ENCODE peak calls at places on chromosomes 1 and 21, in seven cellular contexts. One of them, this sample, is unnamed.

GRCh38 chr1:209586341-209586740 is 2.8 kb downstream of the CAMK1G start:
- DNase-seq in A549: no peak
- DNase-seq in right lobe of liver: no peak
- DNase-seq in CD8-positive, alpha-beta memory T cell: no peak
- DNase-seq in uterus: no peak
- DNase-seq in OCI-LY7: no peak
- DNase-seq in CD8-positive, alpha-beta T cell: no peak
- DNase-seq in this sample: no peak

GRCh38 chr1:240999826-241000225 is 357.2 kb downstream of the RGS7 start:
- DNase-seq in right lobe of liver: no peak
- DNase-seq in A549: no peak
- DNase-seq in uterus: no peak
- DNase-seq in CD8-positive, alpha-beta memory T cell: no peak
- DNase-seq in OCI-LY7: no peak
- DNase-seq in CD8-positive, alpha-beta T cell: no peak
- DNase-seq in this sample: no peak

GRCh38 chr1:162177126-162177525 is 107.6 kb downstream of the NOS1AP start:
- DNase-seq in uterus: no peak
- DNase-seq in right lobe of liver: no peak
- DNase-seq in CD8-positive, alpha-beta memory T cell: no peak
- DNase-seq in CD8-positive, alpha-beta T cell: no peak
- DNase-seq in OCI-LY7: no peak
- DNase-seq in A549: no peak
- DNase-seq in this sample: peak; percentile 11

GRCh38 chr1:236535656-236536293 is 12.0 kb downstream of the LGALS8 start:
- DNase-seq in uterus: no peak
- DNase-seq in A549: no peak
- DNase-seq in right lobe of liver: peak; percentile 63
- DNase-seq in CD8-positive, alpha-beta T cell: no peak
- DNase-seq in CD8-positive, alpha-beta memory T cell: no peak
- DNase-seq in OCI-LY7: no peak
- DNase-seq in this sample: no peak

GRCh38 chr1:47934243-47934805 is 62.9 kb downstream of the TRABD2B start:
- DNase-seq in CD8-positive, alpha-beta memory T cell: no peak
- DNase-seq in CD8-positive, alpha-beta T cell: no peak
- DNase-seq in A549: no peak
- DNase-seq in uterus: peak; percentile 66
- DNase-seq in OCI-LY7: no peak
- DNase-seq in right lobe of liver: peak; percentile 73
- DNase-seq in this sample: no peak

GRCh38 chr21:24045373-24045772 is 1561.9 kb downstream of the MRPL39 start:
- DNase-seq in CD8-positive, alpha-beta memory T cell: no peak
- DNase-seq in CD8-positive, alpha-beta T cell: no peak
- DNase-seq in A549: no peak
- DNase-seq in right lobe of liver: no peak
- DNase-seq in OCI-LY7: no peak
- DNase-seq in uterus: no peak
- DNase-seq in this sample: no peak

GRCh38 chr1:201890223-201890622 is 1.5 kb downstream of the SHISA4 start:
- DNase-seq in right lobe of liver: no peak
- DNase-seq in CD8-positive, alpha-beta T cell: no peak
- DNase-seq in OCI-LY7: no peak
- DNase-seq in CD8-positive, alpha-beta memory T cell: no peak
- DNase-seq in uterus: no peak
- DNase-seq in A549: no peak
- DNase-seq in this sample: no peak

GRCh38 chr21:30058928-30059327 is 107.7 kb downstream of the CLDN17 start:
- DNase-seq in CD8-positive, alpha-beta T cell: no peak
- DNase-seq in uterus: no peak
- DNase-seq in CD8-positive, alpha-beta memory T cell: no peak
- DNase-seq in right lobe of liver: no peak
- DNase-seq in OCI-LY7: no peak
- DNase-seq in A549: no peak
- DNase-seq in this sample: no peak

GRCh38 chr1:119327436-119328155 is 41.0 kb upstream of the HAO2 start:
- DNase-seq in CD8-positive, alpha-beta memory T cell: no peak
- DNase-seq in right lobe of liver: peak; percentile 70
- DNase-seq in OCI-LY7: no peak
- DNase-seq in A549: no peak
- DNase-seq in uterus: peak; percentile 78
- DNase-seq in CD8-positive, alpha-beta T cell: no peak
- DNase-seq in this sample: peak; percentile 24

GRCh38 chr1:114208106-114208505 is 54.4 kb upstream of the SYT6 start:
- DNase-seq in uterus: no peak
- DNase-seq in OCI-LY7: no peak
- DNase-seq in CD8-positive, alpha-beta T cell: no peak
- DNase-seq in right lobe of liver: no peak
- DNase-seq in CD8-positive, alpha-beta memory T cell: no peak
- DNase-seq in A549: no peak
- DNase-seq in this sample: no peak

GRCh38 chr1:233269656-233270055 is 25.9 kb downstream of the PCNX2 start:
- DNase-seq in OCI-LY7: no peak
- DNase-seq in CD8-positive, alpha-beta T cell: no peak
- DNase-seq in uterus: no peak
- DNase-seq in A549: no peak
- DNase-seq in CD8-positive, alpha-beta memory T cell: no peak
- DNase-seq in right lobe of liver: no peak
- DNase-seq in this sample: no peak

GRCh38 chr1:62288669-62289068 is 30.6 kb downstream of the KANK4 start:
- DNase-seq in right lobe of liver: no peak
- DNase-seq in OCI-LY7: no peak
- DNase-seq in A549: no peak
- DNase-seq in CD8-positive, alpha-beta memory T cell: no peak
- DNase-seq in CD8-positive, alpha-beta T cell: no peak
- DNase-seq in uterus: no peak
- DNase-seq in this sample: no peak

GRCh38 chr1:149986486-149987296 is 23.8 kb downstream of the OTUD7B start:
- DNase-seq in A549: no peak
- DNase-seq in right lobe of liver: no peak
- DNase-seq in OCI-LY7: no peak
- DNase-seq in CD8-positive, alpha-beta memory T cell: no peak
- DNase-seq in uterus: no peak
- DNase-seq in CD8-positive, alpha-beta T cell: no peak
- DNase-seq in this sample: no peak

GRCh38 chr1:48203287-48203900 is 19.1 kb upstream of the SLC5A9 start:
- DNase-seq in uterus: no peak
- DNase-seq in OCI-LY7: peak; percentile 39
- DNase-seq in CD8-positive, alpha-beta T cell: no peak
- DNase-seq in right lobe of liver: no peak
- DNase-seq in CD8-positive, alpha-beta memory T cell: no peak
- DNase-seq in A549: peak; percentile 20
- DNase-seq in this sample: peak; percentile 5

GRCh38 chr1:200372095-200372884 is 37.5 kb downstream of the ZNF281 start:
- DNase-seq in CD8-positive, alpha-beta T cell: no peak
- DNase-seq in right lobe of liver: no peak
- DNase-seq in CD8-positive, alpha-beta memory T cell: no peak
- DNase-seq in uterus: no peak
- DNase-seq in OCI-LY7: no peak
- DNase-seq in A549: peak; percentile 95
- DNase-seq in this sample: no peak

GRCh38 chr1:168465942-168466702 is 77.7 kb downstream of the XCL2 start:
- DNase-seq in CD8-positive, alpha-beta memory T cell: peak; percentile 48
- DNase-seq in CD8-positive, alpha-beta T cell: peak; percentile 45
- DNase-seq in OCI-LY7: no peak
- DNase-seq in A549: no peak
- DNase-seq in right lobe of liver: no peak
- DNase-seq in uterus: peak; percentile 55
- DNase-seq in this sample: peak; percentile 67

DNA sequence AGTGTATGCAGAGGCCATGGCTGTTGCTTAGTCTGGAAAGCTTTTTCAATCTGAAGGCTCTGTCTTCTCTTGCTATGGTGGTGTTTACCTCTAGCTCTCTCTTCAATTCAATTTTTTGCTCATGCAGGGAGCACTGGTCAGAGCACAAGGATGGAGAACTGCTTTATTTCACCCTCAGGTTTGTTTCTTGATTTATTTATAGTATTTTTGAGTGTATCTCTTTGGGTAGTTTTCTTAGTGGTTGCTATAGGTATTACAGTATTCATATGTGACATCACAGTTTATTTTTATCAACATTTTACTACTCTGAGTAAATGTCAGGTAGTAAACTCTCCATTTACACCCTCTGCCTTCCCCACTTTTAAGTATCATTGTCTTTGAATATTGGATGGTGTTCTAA is 147.9 kb downstream of the RASAL2 start:
- DNase-seq in CD8-positive, alpha-beta memory T cell: no peak
- DNase-seq in A549: no peak
- DNase-seq in OCI-LY7: no peak
- DNase-seq in CD8-positive, alpha-beta T cell: no peak
- DNase-seq in uterus: no peak
- DNase-seq in right lobe of liver: no peak
- DNase-seq in this sample: no peak
- H3K4me1 ChIP-seq in CD8-positive, alpha-beta memory T cell: no peaks in the 10 kb centered on the region
- H3K4me1 ChIP-seq in A549: peaks cover 51% of the 10 kb centered on the region
- H3K4me1 ChIP-seq in OCI-LY7: no peaks in the 10 kb centered on the region
- H3K4me1 ChIP-seq in CD8-positive, alpha-beta T cell: no peaks in the 10 kb centered on the region
- H3K4me1 ChIP-seq in uterus: no peaks in the 10 kb centered on the region
- H3K4me1 ChIP-seq in right lobe of liver: no peaks in the 10 kb centered on the region
- H3K4me1 ChIP-seq in this sample: no peaks in the 10 kb centered on the region

GRCh38 chr1:31642897-31643296 is 1.8 kb downstream of the PEF1 start:
- DNase-seq in CD8-positive, alpha-beta T cell: no peak
- DNase-seq in A549: no peak
- DNase-seq in right lobe of liver: no peak
- DNase-seq in OCI-LY7: no peak
- DNase-seq in uterus: no peak
- DNase-seq in CD8-positive, alpha-beta memory T cell: no peak
- DNase-seq in this sample: no peak
- H3K4me1 ChIP-seq in CD8-positive, alpha-beta T cell: peaks cover 47% of the 10 kb centered on the region
- H3K4me1 ChIP-seq in A549: peaks cover 21% of the 10 kb centered on the region
- H3K4me1 ChIP-seq in right lobe of liver: no peaks in the 10 kb centered on the region
- H3K4me1 ChIP-seq in OCI-LY7: peaks cover 15% of the 10 kb centered on the region
- H3K4me1 ChIP-seq in uterus: peaks cover 10% of the 10 kb centered on the region
- H3K4me1 ChIP-seq in CD8-positive, alpha-beta memory T cell: peaks cover 58% of the 10 kb centered on the region
- H3K4me1 ChIP-seq in this sample: peaks cover 16% of the 10 kb centered on the region

GRCh38 chr1:25134801-25135585 is 97.3 kb downstream of the SYF2 start:
- DNase-seq in A549: no peak
- DNase-seq in CD8-positive, alpha-beta memory T cell: no peak
- DNase-seq in right lobe of liver: no peak
- DNase-seq in OCI-LY7: no peak
- DNase-seq in uterus: no peak
- DNase-seq in CD8-positive, alpha-beta T cell: no peak
- DNase-seq in this sample: no peak

GRCh38 chr1:25137106-25137505 is 95.2 kb downstream of the SYF2 start:
- DNase-seq in uterus: no peak
- DNase-seq in right lobe of liver: no peak
- DNase-seq in CD8-positive, alpha-beta T cell: no peak
- DNase-seq in A549: no peak
- DNase-seq in OCI-LY7: no peak
- DNase-seq in CD8-positive, alpha-beta memory T cell: no peak
- DNase-seq in this sample: no peak

GRCh38 chr1:25135903-25136302 is 96.4 kb downstream of the SYF2 start:
- DNase-seq in right lobe of liver: no peak
- DNase-seq in CD8-positive, alpha-beta memory T cell: no peak
- DNase-seq in uterus: no peak
- DNase-seq in A549: no peak
- DNase-seq in CD8-positive, alpha-beta T cell: no peak
- DNase-seq in OCI-LY7: no peak
- DNase-seq in this sample: peak; percentile 25

GRCh38 chr1:25140073-25140797 is 92.1 kb downstream of the SYF2 start:
- DNase-seq in uterus: no peak
- DNase-seq in CD8-positive, alpha-beta memory T cell: no peak
- DNase-seq in A549: no peak
- DNase-seq in right lobe of liver: no peak
- DNase-seq in OCI-LY7: no peak
- DNase-seq in CD8-positive, alpha-beta T cell: no peak
- DNase-seq in this sample: no peak

DNA sequence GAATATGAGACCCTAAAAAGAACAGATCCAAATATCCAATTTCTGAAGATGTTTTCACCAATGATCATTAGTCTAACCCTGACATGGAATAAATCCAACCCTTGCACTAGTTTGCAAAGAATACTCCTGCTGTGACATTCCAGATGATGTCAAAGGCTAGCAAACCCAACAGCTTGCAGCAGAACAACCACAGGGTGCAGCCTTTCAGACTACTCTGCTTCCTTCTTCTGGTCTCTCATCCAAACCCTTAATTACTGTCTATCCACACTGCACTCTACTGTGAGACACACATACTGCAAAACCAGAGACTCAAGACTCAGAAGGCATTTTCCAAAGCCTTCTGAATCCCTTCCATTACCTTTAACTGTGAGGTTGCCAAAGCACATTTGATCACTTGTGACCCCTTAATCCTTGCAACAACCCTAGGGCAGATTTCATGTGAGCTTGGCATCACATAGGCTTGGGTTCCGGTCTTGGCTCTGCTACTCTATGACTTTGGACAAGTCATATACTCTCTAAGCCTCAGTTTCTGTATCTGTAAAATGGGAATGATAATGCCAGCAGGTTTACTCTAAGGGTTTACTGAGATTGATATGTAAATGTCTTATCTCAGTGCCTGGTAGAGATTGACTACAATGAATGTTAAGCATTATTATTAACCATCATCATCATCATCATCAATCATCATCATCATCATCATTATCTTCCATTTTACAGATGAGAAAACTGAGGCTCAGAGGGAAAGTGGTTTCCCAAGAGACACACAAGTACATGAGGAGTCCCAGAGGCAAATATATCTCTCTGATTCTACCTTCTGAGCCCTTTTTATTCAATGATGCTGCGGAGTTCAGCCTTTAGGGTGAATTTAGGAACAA is 94.5 kb downstream of the SYF2 start:
- DNase-seq in OCI-LY7: no peak
- DNase-seq in CD8-positive, alpha-beta T cell: no peak
- DNase-seq in A549: no peak
- DNase-seq in right lobe of liver: no peak
- DNase-seq in CD8-positive, alpha-beta memory T cell: no peak
- DNase-seq in uterus: no peak
- DNase-seq in this sample: no peak
- H3K4me1 ChIP-seq in OCI-LY7: peaks cover 6% of the 10 kb centered on the region
- H3K4me1 ChIP-seq in CD8-positive, alpha-beta T cell: no peaks in the 10 kb centered on the region
- H3K4me1 ChIP-seq in A549: no peaks in the 10 kb centered on the region
- H3K4me1 ChIP-seq in right lobe of liver: no peaks in the 10 kb centered on the region
- H3K4me1 ChIP-seq in CD8-positive, alpha-beta memory T cell: no peaks in the 10 kb centered on the region
- H3K4me1 ChIP-seq in uterus: no peaks in the 10 kb centered on the region
- H3K4me1 ChIP-seq in this sample: no peaks in the 10 kb centered on the region

DNA sequence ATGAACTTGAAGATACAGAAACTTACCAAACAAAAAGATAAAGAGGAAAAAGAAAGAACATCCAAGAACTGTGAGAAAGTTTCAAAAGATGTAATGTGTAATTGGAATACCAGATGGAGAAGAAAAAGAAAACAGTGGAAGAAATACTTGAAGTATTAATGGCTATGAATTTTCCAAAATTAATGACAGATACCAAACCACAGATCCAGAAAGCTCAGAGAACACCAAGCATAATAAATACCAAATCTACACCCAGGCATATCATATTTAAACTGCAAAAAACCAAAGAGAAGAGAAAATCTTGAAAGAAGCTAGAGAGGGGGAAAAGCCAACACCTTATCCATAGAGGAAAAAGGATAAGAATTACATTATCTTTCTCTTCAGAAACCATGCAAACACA is 136.4 kb downstream of the CLIC6 start:
- DNase-seq in uterus: no peak
- DNase-seq in OCI-LY7: no peak
- DNase-seq in right lobe of liver: no peak
- DNase-seq in CD8-positive, alpha-beta T cell: no peak
- DNase-seq in A549: no peak
- DNase-seq in CD8-positive, alpha-beta memory T cell: no peak
- DNase-seq in this sample: no peak
- H3K4me1 ChIP-seq in uterus: no peaks in the 10 kb centered on the region
- H3K4me1 ChIP-seq in OCI-LY7: peaks cover 18% of the 10 kb centered on the region
- H3K4me1 ChIP-seq in right lobe of liver: peaks cover 10% of the 10 kb centered on the region
- H3K4me1 ChIP-seq in CD8-positive, alpha-beta T cell: peaks cover 27% of the 10 kb centered on the region
- H3K4me1 ChIP-seq in A549: peaks cover 56% of the 10 kb centered on the region
- H3K4me1 ChIP-seq in CD8-positive, alpha-beta memory T cell: peaks cover 31% of the 10 kb centered on the region
- H3K4me1 ChIP-seq in this sample: no peaks in the 10 kb centered on the region